ENCODE peak calls at places on chromosomes 6 and 20, in six cellular contexts. Z is activated naive CD8-positive, alpha-beta T cell treated with anti-CD3 and anti-CD28 coated beads, Interleukin-2, amount 50 U/mL, for 16 hours; X is NCI-H2171 treated with DMSO at 0.1 percent for 48 hours; Q is thoracic aorta; U is hepatic stellate cell; K is activated T-helper 2 cell treated with anti-CD3 and anti-CD28 coated beads, Interferon-gamma antibody, Interleukin-2, Interleukin-4, amounts not matched to agents 10 μg/mL and 5 μg/mL and 100 μg/mL, durations not matched to agents 14 hours and 24 hours and 36 hours. J is an unnamed sample.

GRCh38 chr6:73768630-73769029 is 72.6 kb downstream of the CD109 start:
- DNase-seq in Z (no peak), X (no peak), Q (no peak), U (no peak), K (no peak), J (no peak)

GRCh38 chr20:63062188-63063140 is 55.7 kb upstream of the BHLHE23 start:
- DNase-seq in Z (no peak), X (no peak), Q (no peak), U (no peak), K (no peak), J (no peak)

GRCh38 chr20:23103284-23104018 is 17.3 kb upstream of the CD93 start:
- DNase-seq in Z (no peak), X (no peak), Q (no peak), U (no peak), K (no peak), J (no peak)

GRCh38 chr20:49575551-49576060 is 7.7 kb upstream of the PTGIS start:
- DNase-seq in Z (no peak), X (peak; percentile 96), Q (no peak), U (no peak), K (no peak), J (no peak)

GRCh38 chr20:44188752-44189151 is 1.8 kb upstream of the JPH2 start:
- DNase-seq in Z (no peak), X (no peak), Q (no peak), U (no peak), K (no peak), J (no peak)

GRCh38 chr6:22448311-22448711 is 121.1 kb upstream of the HDGFL1 start:
- DNase-seq in Z (no peak), X (no peak), Q (no peak), U (peak; percentile 2), K (no peak), J (no peak)

GRCh38 chr6:57313711-57314471 is 3.5 kb upstream of the PRIM2 start:
- DNase-seq in Z (no peak), X (no peak), Q (peak; percentile 17), U (peak; percentile 82), K (no peak), J (no peak)

GRCh38 chr6:141158740-141159139 is 974.0 kb upstream of the GJE1 start:
- DNase-seq in Z (no peak), X (no peak), Q (no peak), U (no peak), K (no peak), J (no peak)

GRCh38 chr6:2902470-2902762 is 693 bp downstream of the SERPINB9 start:
- DNase-seq in Z (no peak), X (no peak), Q (no peak), U (no peak), K (no peak), J (no peak)

GRCh38 chr20:56463428-56463827 is 5.0 kb upstream of the RTF2 start:
- DNase-seq in Z (no peak), X (no peak), Q (no peak), U (no peak), K (peak; percentile 25), J (no peak)

GRCh38 chr6:168960557-168960956 is 293.1 kb downstream of the THBS2 start:
- DNase-seq in Z (no peak), X (no peak), Q (no peak), U (no peak), K (no peak), J (no peak)

GRCh38 chr20:61499859-61500258 is 247.8 kb downstream of the CDH4 start:
- DNase-seq in Z (no peak), X (no peak), Q (no peak), U (no peak), K (no peak), J (no peak)

J was measured in activated CD4-positive, CD25-positive, alpha-beta regulatory T cell treated with anti-CD3 and anti-CD28 coated beads, Interleukin-2, amount 50 U/mL, for 16 hours.